ENCODE peak calls at places on chromosomes 5 and 9, in five cellular contexts. H is CD4-positive, CD25-positive, alpha-beta regulatory T cell; E is GM23248; R is gastrocnemius medialis; M is lung. T is an unnamed sample.

GRCh38 chr5:113178073-113178779 is 201.6 kb downstream of the DCP2 start:
- DNase-seq in H (no peak), E (no peak), R (no peak), M (no peak), T (no peak)

GRCh38 chr9:85522459-85523092 is 219.2 kb downstream of the AGTPBP1 start:
- DNase-seq in H (peak; percentile 37), E (peak; percentile 61), R (peak; percentile 25), M (no peak), T (no peak)

GRCh38 chr5:143471041-143471509 is 67.6 kb upstream of the NR3C1 start:
- DNase-seq in H (no peak), E (peak; percentile 82), R (no peak), M (no peak), T (no peak)

GRCh38 chr5:97918614-97919013 is 735.6 kb upstream of the RIOK2 start:
- DNase-seq in H (no peak), E (no peak), R (no peak), M (no peak), T (no peak)

GRCh38 chr5:133341296-133341695 is 271.0 kb downstream of the FSTL4 start:
- DNase-seq in H (no peak), E (no peak), R (no peak), M (no peak), T (no peak)

GRCh38 chr5:1111727-1112289 is at the start of gene SLC12A7:
- DNase-seq in H (peak; percentile 76), E (peak; percentile 44), R (no peak), M (peak; percentile 63), T (peak; percentile 79)

GRCh38 chr9:114503009-114503408 is 2.3 kb downstream of the WHRN start:
- DNase-seq in H (no peak), E (no peak), R (no peak), M (no peak), T (peak; percentile 54)

GRCh38 chr5:168472329-168472728 is 13.9 kb upstream of the RARS1 start:
- DNase-seq in H (no peak), E (peak; percentile 97), R (no peak), M (no peak), T (no peak)

GRCh38 chr5:176671890-176672615 is 24.8 kb downstream of the TSPAN17 start:
- DNase-seq in H (no peak), E (no peak), R (no peak), M (no peak), T (no peak)

GRCh38 chr5:160441352-160441781 is 19.7 kb downstream of the PTTG1 start:
- DNase-seq in H (no peak), E (no peak), R (no peak), M (no peak), T (no peak)

GRCh38 chr5:142860291-142860690 is 90.1 kb downstream of the ARHGAP26 start:
- DNase-seq in H (no peak), E (no peak), R (no peak), M (no peak), T (no peak)

GRCh38 chr5:168714046-168714445 is 134.9 kb upstream of the PANK3 start:
- DNase-seq in H (no peak), E (peak; percentile 68), R (no peak), M (no peak), T (no peak)

GRCh38 chr5:95861221-95861857 is 38.8 kb upstream of the GLRX start:
- DNase-seq in H (no peak), E (peak; percentile 97), R (peak; percentile 94), M (peak; percentile 67), T (peak; percentile 87)

GRCh38 chr9:87148391-87149237 is 201.3 kb upstream of the GAS1 start:
- DNase-seq in H (no peak), E (peak; percentile 91), R (peak; percentile 76), M (peak; percentile 50), T (peak; percentile 79)
- H3K4me3 ChIP-seq in H (no peak overlapping the region), E (peak overlapping the region; percentile 59), R (peak overlapping the region; percentile 60), M (no peak overlapping the region), T (no peak overlapping the region)

GRCh38 chr5:74255692-74256091 is 384.8 kb downstream of the ENC1 start:
- DNase-seq in H (no peak), E (no peak), R (no peak), M (no peak), T (no peak)

GRCh38 chr5:74251106-74252032 is 389.2 kb downstream of the ENC1 start:
- DNase-seq in H (no peak), E (peak; percentile 96), R (peak; percentile 45), M (no peak), T (no peak)

GRCh38 chr5:74252033-74252430 is 388.5 kb downstream of the ENC1 start:
- DNase-seq in H (no peak), E (no peak), R (no peak), M (no peak), T (no peak)

GRCh38 chr5:74256947-74257573 is 383.5 kb downstream of the ENC1 start:
- DNase-seq in H (no peak), E (no peak), R (no peak), M (no peak), T (no peak)

DNA sequence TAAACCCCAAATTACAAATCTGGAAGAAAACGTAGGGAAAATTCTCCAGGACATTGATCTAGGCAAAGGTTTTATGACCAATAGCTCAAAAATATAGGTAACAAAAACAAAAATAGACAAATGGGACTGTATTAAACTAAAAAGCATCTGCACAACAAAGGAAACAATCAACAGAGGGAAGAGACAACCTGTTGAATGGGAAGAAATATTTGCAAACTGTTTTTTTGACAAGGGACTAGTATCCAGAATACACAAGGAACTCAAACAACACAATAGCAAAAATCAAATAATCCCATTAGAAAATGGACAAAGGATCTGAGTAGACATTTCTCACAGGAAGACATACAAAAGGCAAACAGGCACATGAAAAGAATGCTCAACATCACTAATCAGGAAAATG is 386.3 kb downstream of the ENC1 start:
- DNase-seq in H (no peak), E (no peak), R (no peak), M (no peak), T (no peak)
- H3K4me1 ChIP-seq in H (no peaks in the 10 kb centered on the region), E (peaks cover 16% of the 10 kb centered on the region), R (peaks cover 7% of the 10 kb centered on the region), M (peaks cover 4% of the 10 kb centered on the region), T (peaks cover 16% of the 10 kb centered on the region)

GRCh38 chr5:93570294-93571110 is 10.5 kb downstream of the NR2F1-AS1 start:
- DNase-seq in H (no peak), E (no peak), R (no peak), M (no peak), T (no peak)
- H3K4me3 ChIP-seq in H (no peak overlapping the region), E (no peak overlapping the region), R (peak overlapping the region; percentile 6), M (no peak overlapping the region), T (no peak overlapping the region)

GRCh38 chr9:22157831-22158230 is 148.7 kb upstream of the CDKN2B start:
- DNase-seq in H (no peak), E (no peak), R (no peak), M (no peak), T (no peak)

GRCh38 chr9:22158983-22159382 is 149.9 kb upstream of the CDKN2B start:
- DNase-seq in H (no peak), E (peak; percentile 65), R (peak; percentile 41), M (peak; percentile 30), T (no peak)

GRCh38 chr9:22159590-22159989 is 150.5 kb upstream of the CDKN2B start:
- DNase-seq in H (no peak), E (no peak), R (no peak), M (no peak), T (no peak)

GRCh38 chr9:22158275-22158674 is 149.2 kb upstream of the CDKN2B start:
- DNase-seq in H (no peak), E (no peak), R (no peak), M (no peak), T (no peak)

GRCh38 chr9:22160235-22160634 is 151.1 kb upstream of the CDKN2B start:
- DNase-seq in H (no peak), E (peak; percentile 29), R (no peak), M (no peak), T (no peak)
- H3K4me1 ChIP-seq in H (no peaks in the 10 kb centered on the region), E (peaks cover 48% of the 10 kb centered on the region), R (no peaks in the 10 kb centered on the region), M (no peaks in the 10 kb centered on the region), T (no peaks in the 10 kb centered on the region)

GRCh38 chr9:105168935-105169334 is 75.5 kb upstream of the SLC44A1 start:
- DNase-seq in H (no peak), E (peak; percentile 14), R (no peak), M (no peak), T (no peak)
- H3K4me3 ChIP-seq in H (no peak overlapping the region), E (no peak overlapping the region), R (no peak overlapping the region), M (no peak overlapping the region), T (no peak overlapping the region)

GRCh38 chr9:129145316-129145715 is 32.7 kb downstream of the IER5L start:
- DNase-seq in H (no peak), E (no peak), R (no peak), M (no peak), T (no peak)
- H3K4me1 ChIP-seq in H (peaks cover 25% of the 10 kb centered on the region), E (peaks cover 58% of the 10 kb centered on the region), R (peaks cover 73% of the 10 kb centered on the region), M (peaks cover 16% of the 10 kb centered on the region), T (peaks cover 53% of the 10 kb centered on the region)

DNA sequence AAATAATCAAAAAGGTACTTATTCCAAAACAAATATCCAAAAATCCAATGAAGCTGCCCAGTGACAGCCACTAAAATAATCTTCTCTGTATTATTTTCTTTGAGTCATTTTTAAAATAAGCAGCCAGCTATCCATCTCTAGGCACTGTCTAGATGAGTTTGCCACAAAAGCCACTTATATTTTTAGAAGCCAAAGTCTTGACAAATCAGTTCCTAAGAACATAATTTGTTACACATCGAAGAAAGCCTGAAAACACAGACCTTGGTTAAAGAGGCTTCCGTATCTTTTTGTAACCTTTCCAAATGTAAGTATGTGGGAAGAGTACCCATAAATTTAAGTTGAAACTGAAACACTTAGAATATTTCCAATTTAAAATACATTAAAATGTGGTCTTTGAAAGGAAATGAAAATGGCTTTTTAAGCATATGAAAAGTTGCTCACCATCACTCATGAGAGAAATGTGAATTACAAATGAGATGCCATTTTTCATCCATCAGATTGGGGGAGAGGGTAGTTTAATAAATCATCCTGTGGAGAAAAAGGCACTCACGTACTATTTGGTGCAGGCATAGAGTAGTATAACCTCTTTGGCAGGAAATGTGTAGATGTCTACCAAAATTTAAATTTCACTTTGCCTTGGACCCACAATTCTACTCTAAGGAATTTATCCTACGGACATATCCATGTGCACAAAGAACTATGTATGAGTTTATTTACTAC is 180.4 kb downstream of the MLLT3 start:
- DNase-seq in H (no peak), E (no peak), R (no peak), M (no peak), T (no peak)
- H3K4me3 ChIP-seq in H (no peak overlapping the region), E (no peak overlapping the region), R (no peak overlapping the region), M (no peak overlapping the region), T (no peak overlapping the region)

GRCh38 chr5:57453728-57454127 is 28.9 kb downstream of the ACTBL2 start:
- DNase-seq in H (no peak), E (no peak), R (no peak), M (no peak), T (no peak)

GRCh38 chr5:57456056-57456455 is 26.6 kb downstream of the ACTBL2 start:
- DNase-seq in H (no peak), E (no peak), R (no peak), M (no peak), T (no peak)

GRCh38 chr5:57456531-57457135 is 26.0 kb downstream of the ACTBL2 start:
- DNase-seq in H (no peak), E (no peak), R (no peak), M (no peak), T (no peak)

GRCh38 chr5:57455511-57455910 is 27.1 kb downstream of the ACTBL2 start:
- DNase-seq in H (no peak), E (no peak), R (no peak), M (no peak), T (no peak)

GRCh38 chr5:57454896-57455295 is 27.7 kb downstream of the ACTBL2 start:
- DNase-seq in H (no peak), E (no peak), R (no peak), M (no peak), T (no peak)
- H3K4me1 ChIP-seq in H (no peaks in the 10 kb centered on the region), E (peaks cover 11% of the 10 kb centered on the region), R (peaks cover 22% of the 10 kb centered on the region), M (no peaks in the 10 kb centered on the region), T (peaks cover 30% of the 10 kb centered on the region)